ENCODE peak calls at places on chromosomes 13 and 19, in seven cellular contexts. N, L, Z, U, M, G and P are unnamed samples.
A peak's percentile ranks its signal among the peaks of the same experiment; 100 is the strongest.

GRCh38 chr19:53908106-53908932 is 759 bp upstream of the CACNG7 start:
- DNase-seq in Z (peak; percentile 51), G (no peak), M (no peak), U (no peak), N (peak; percentile 21), L (peak; percentile 95), P (no peak)

GRCh38 chr13:23467048-23467931 is 33.8 kb upstream of the SACS start:
- DNase-seq in M (no peak), U (peak; percentile 74), N (no peak), Z (no peak), L (peak; percentile 57), G (no peak), P (no peak)

GRCh38 chr13:67841071-67841470 is 610.9 kb upstream of the PCDH9 start:
- DNase-seq in G (no peak), L (peak; percentile 83), Z (no peak), M (no peak), N (no peak), U (no peak), P (no peak)

GRCh38 chr19:51398096-51398704 is 7.8 kb upstream of the C19orf84 start:
- DNase-seq in U (no peak), G (no peak), L (no peak), M (no peak), N (no peak), Z (peak; percentile 6), P (no peak)

GRCh38 chr19:22616659-22617058 is 17.5 kb upstream of the ZNF492 start:
- DNase-seq in N (no peak), M (no peak), L (no peak), G (peak; percentile 23), Z (no peak), U (no peak), P (no peak)

GRCh38 chr19:10644351-10645007 is 9.7 kb upstream of the ILF3 start:
- DNase-seq in G (peak; percentile 93), L (peak; percentile 95), U (no peak), N (peak; percentile 83), Z (peak; percentile 57), M (peak; percentile 82), P (peak; percentile 90)

GRCh38 chr13:73133536-73133935 is 74.7 kb downstream of the KLF5 start:
- DNase-seq in G (no peak), U (peak; percentile 70), Z (peak; percentile 43), L (no peak), M (no peak), N (no peak), P (no peak)

GRCh38 chr13:91632071-91632470 is 233.7 kb downstream of the GPC5 start:
- DNase-seq in N (no peak), U (no peak), Z (peak; percentile 37), L (no peak), G (no peak), M (no peak), P (no peak)

GRCh38 chr19:480016-480855 is 16.1 kb upstream of the MADCAM1 start:
- DNase-seq in M (peak; percentile 50), N (no peak), L (peak; percentile 92), Z (peak; percentile 25), G (peak; percentile 90), U (no peak), P (peak; percentile 77)

GRCh38 chr19:7199613-7200533 is 94.3 kb downstream of the INSR start:
- DNase-seq in M (no peak), N (no peak), U (no peak), Z (no peak), L (peak; percentile 53), G (no peak), P (no peak)

GRCh38 chr19:58007285-58007684 is 4.7 kb upstream of the ZNF606 start:
- DNase-seq in G (no peak), U (no peak), Z (no peak), M (no peak), L (no peak), N (no peak), P (no peak)

GRCh38 chr13:20869540-20869939 is 33.0 kb downstream of the XPO4 start:
- DNase-seq in G (no peak), L (no peak), N (no peak), M (no peak), U (no peak), Z (no peak), P (no peak)

GRCh38 chr13:79402074-79402635 is 3.9 kb downstream of the RBM26 start:
- DNase-seq in G (no peak), U (no peak), M (no peak), Z (no peak), L (no peak), N (no peak), P (no peak)

GRCh38 chr19:49866933-49867782 is at the start of gene PNKP:
- DNase-seq in L (peak; percentile 96), M (peak; percentile 92), U (peak; percentile 98), G (peak; percentile 96), N (peak; percentile 93), Z (peak; percentile 89), P (peak; percentile 96)

GRCh38 chr13:20142019-20142926 is 18.6 kb downstream of the GJA3 start:
- DNase-seq in G (no peak), N (no peak), L (peak; percentile 53), Z (no peak), M (no peak), U (no peak), P (no peak)

GRCh38 chr13:61770697-61771096 is 355.0 kb upstream of the PCDH20 start:
- DNase-seq in L (peak; percentile 49), M (no peak), N (no peak), G (no peak), U (no peak), Z (no peak), P (no peak)

GRCh38 chr19:18290250-18291018 is 9.0 kb upstream of the JUND start:
- DNase-seq in U (no peak), N (peak; percentile 81), Z (peak; percentile 41), M (peak; percentile 50), L (peak; percentile 54), G (no peak), P (peak; percentile 90)

GRCh38 chr19:322616-323015 is 22.0 kb downstream of the MIER2 start:
- DNase-seq in G (peak; percentile 29), U (no peak), L (no peak), N (no peak), M (no peak), Z (no peak), P (peak; percentile 4)

GRCh38 chr19:57648336-57649003 is 15.5 kb downstream of the ZNF211 start:
- DNase-seq in N (no peak), L (no peak), Z (no peak), U (peak; percentile 66), M (no peak), G (no peak), P (no peak)

GRCh38 chr13:66424417-66424816 is 805.7 kb downstream of the PCDH9 start:
- DNase-seq in N (no peak), Z (peak; percentile 78), G (no peak), L (no peak), U (no peak), M (no peak), P (no peak)

GRCh38 chr19:56153507-56153906 is 12.4 kb downstream of the ZNF444 start:
- DNase-seq in N (no peak), G (no peak), Z (no peak), U (no peak), M (no peak), L (peak; percentile 88), P (no peak)

GRCh38 chr13:111973186-111974064 is 93.5 kb upstream of the SOX1 start:
- DNase-seq in L (no peak), U (no peak), Z (no peak), N (no peak), M (no peak), G (no peak), P (no peak)

GRCh38 chr19:47512948-47513319 is 1.9 kb downstream of the NAPA start:
- DNase-seq in N (no peak), M (no peak), U (no peak), L (peak; percentile 44), Z (no peak), G (no peak), P (no peak)

GRCh38 chr19:47511128-47511517 is 3.7 kb downstream of the NAPA start:
- DNase-seq in G (no peak), N (no peak), L (no peak), Z (no peak), M (peak; percentile 86), U (no peak), P (no peak)

GRCh38 chr19:47510516-47511127 is 4.2 kb downstream of the NAPA start:
- DNase-seq in M (peak; percentile 22), Z (no peak), N (no peak), U (no peak), G (no peak), L (no peak), P (no peak)

GRCh38 chr19:47511681-47512080 is 3.2 kb downstream of the NAPA start:
- DNase-seq in G (no peak), L (peak; percentile 39), Z (peak; percentile 16), M (peak; percentile 81), U (no peak), N (no peak), P (no peak)

GRCh38 chr19:47512183-47512947 is 2.5 kb downstream of the NAPA start:
- DNase-seq in U (no peak), G (no peak), L (peak; percentile 34), M (peak; percentile 68), Z (peak; percentile 5), N (no peak), P (no peak)
- H3K4me3 ChIP-seq in U (peak overlapping the region; percentile 70), G (peak overlapping the region; percentile 95), L (no peak overlapping the region), M (no peak overlapping the region), Z (peak overlapping the region; percentile 98), N (peak overlapping the region; percentile 16), P (peak overlapping the region; percentile 93)

GRCh38 chr19:4108767-4109625 is 14.9 kb downstream of the MAP2K2 start:
- DNase-seq in L (no peak), M (no peak), U (no peak), G (no peak), N (peak; percentile 87), Z (no peak), P (no peak)
- H3K4me1 ChIP-seq in L (no peaks in the 10 kb centered on the region), M (peaks cover 4% of the 10 kb centered on the region), U (peaks cover 3% of the 10 kb centered on the region), G (no peaks in the 10 kb centered on the region), N (peaks cover 59% of the 10 kb centered on the region), Z (peaks cover 6% of the 10 kb centered on the region), P (no peaks in the 10 kb centered on the region)

GRCh38 chr19:16566161-16566560 is 6.1 kb downstream of the SLC35E1 start:
- DNase-seq in G (no peak), M (no peak), Z (no peak), U (no peak), N (peak; percentile 89), L (no peak), P (no peak)
- H3K27ac ChIP-seq in G (peak overlapping the region; percentile 52), M (no peak overlapping the region), Z (no peak overlapping the region), U (no peak overlapping the region), N (no peak overlapping the region), L (no peak overlapping the region), P (no peak overlapping the region)

DNA sequence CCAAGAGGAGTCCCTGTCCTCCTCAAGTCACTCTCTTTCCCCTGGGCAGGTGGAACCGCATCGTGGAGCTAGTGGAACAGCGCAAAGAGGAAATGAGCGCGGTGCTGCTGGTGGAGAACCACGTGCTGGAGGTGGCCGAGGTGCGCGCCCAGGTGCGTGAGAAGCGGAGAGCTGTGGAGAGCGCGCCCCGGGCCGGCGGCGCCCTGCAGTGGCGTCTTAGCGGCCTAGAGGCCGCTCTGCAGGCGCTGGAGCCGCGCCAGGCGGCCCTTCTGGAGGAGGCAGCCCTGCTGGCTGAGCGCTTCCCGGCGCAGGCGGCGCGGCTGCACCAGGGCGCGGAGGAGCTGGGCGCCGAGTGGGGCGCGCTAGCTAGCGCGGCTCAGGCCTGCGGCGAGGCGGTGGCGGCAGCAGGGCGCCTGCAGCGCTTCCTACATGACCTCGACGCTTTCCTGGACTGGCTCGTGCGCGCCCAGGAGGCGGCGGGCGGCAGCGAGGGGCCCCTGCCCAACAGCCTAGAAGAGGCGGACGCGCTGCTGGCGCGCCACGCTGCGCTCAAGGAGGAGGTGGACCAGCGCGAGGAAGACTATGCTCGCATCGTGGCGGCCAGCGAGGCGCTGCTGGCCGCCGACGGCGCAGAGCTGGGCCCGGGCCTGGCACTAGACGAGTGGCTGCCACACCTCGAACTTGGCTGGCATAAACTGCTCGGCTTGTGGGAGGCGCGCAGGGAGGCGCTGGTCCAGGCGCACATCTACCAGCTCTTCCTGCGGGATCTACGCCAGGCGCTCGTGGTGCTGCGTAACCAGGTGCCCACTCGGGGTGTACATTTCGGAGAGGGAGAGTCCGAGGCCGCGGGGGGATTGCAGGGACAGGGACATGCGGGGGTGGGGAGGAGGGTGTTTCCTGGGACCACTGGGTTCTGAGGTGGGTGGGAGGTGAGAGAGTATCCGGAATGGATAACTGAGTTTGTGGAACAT is 52.8 kb downstream of the SPTBN4 start:
- DNase-seq in N (no peak), L (peak; percentile 81), U (no peak), M (no peak), G (peak; percentile 76), Z (peak; percentile 54), P (no peak)
- H3K4me3 ChIP-seq in N (no peak overlapping the region), L (no peak overlapping the region), U (no peak overlapping the region), M (no peak overlapping the region), G (no peak overlapping the region), Z (no peak overlapping the region), P (no peak overlapping the region)